ENCODE peak calls at places on chromosome 21, in five cellular contexts. U, A, H, S and K are unnamed samples.

GRCh38 chr21:42524341-42525227 is 10.9 kb downstream of the SLC37A1 start:
- DNase-seq in U (peak), A (no peak), H (peak), S (no peak), K (peak)

GRCh38 chr21:38306833-38307232 is 50.0 kb downstream of the KCNJ15 start:
- DNase-seq in U (peak), A (no peak), H (peak), S (no peak), K (no peak)

GRCh38 chr21:34835526-34835925 is 166.7 kb downstream of the CLIC6 start:
- DNase-seq in U (no peak), A (no peak), H (no peak), S (no peak), K (no peak)

GRCh38 chr21:18318156-18318555 is 73.5 kb downstream of the CHODL start:
- DNase-seq in U (no peak), A (no peak), H (no peak), S (no peak), K (no peak)

GRCh38 chr21:37463083-37463780 is 96.7 kb downstream of the DYRK1A start:
- DNase-seq in U (peak), A (no peak), H (peak), S (no peak), K (no peak)

GRCh38 chr21:45074818-45075605 is 632 bp downstream of the ADARB1 start:
- DNase-seq in U (peak), A (no peak), H (no peak), S (peak), K (no peak)

GRCh38 chr21:40014394-40014793 is 147.2 kb downstream of the PCP4 start:
- DNase-seq in U (no peak), A (no peak), H (no peak), S (no peak), K (no peak)

GRCh38 chr21:44755227-44755626 is 43.9 kb upstream of the TSPEAR start:
- DNase-seq in U (no peak), A (no peak), H (no peak), S (no peak), K (no peak)

GRCh38 chr21:14947613-14948160 is 117.1 kb downstream of the NRIP1 start:
- DNase-seq in U (no peak), A (no peak), H (no peak), S (no peak), K (no peak)

GRCh38 chr21:41863439-41863740 is 15.8 kb downstream of the PRDM15 start:
- DNase-seq in U (no peak), A (no peak), H (no peak), S (no peak), K (no peak)

GRCh38 chr21:42003051-42003461 is 7.1 kb downstream of the ZBTB21 start:
- DNase-seq in U (peak), A (no peak), H (no peak), S (no peak), K (no peak)

GRCh38 chr21:27694667-27695066 is 727.8 kb upstream of the ADAMTS5 start:
- DNase-seq in U (peak), A (no peak), H (no peak), S (no peak), K (no peak)

GRCh38 chr21:46431884-46432488 is 26.7 kb upstream of the DIP2A start:
- DNase-seq in U (no peak), A (no peak), H (no peak), S (peak), K (no peak)

GRCh38 chr21:28337319-28337718 is 655.4 kb downstream of the LTN1 start:
- DNase-seq in U (peak), A (no peak), H (peak), S (no peak), K (no peak)

GRCh38 chr21:45405271-45405818 is 380 bp downstream of the COL18A1 start:
- DNase-seq in U (peak), A (no peak), H (no peak), S (no peak), K (no peak)

GRCh38 chr21:46109251-46110221 is 11.6 kb downstream of the COL6A2 start:
- DNase-seq in U (no peak), A (no peak), H (no peak), S (no peak), K (no peak)

GRCh38 chr21:16633851-16634521 is 878.9 kb upstream of the CXADR start:
- DNase-seq in U (no peak), A (no peak), H (no peak), S (no peak), K (no peak)

GRCh38 chr21:46151261-46151988 is 4.0 kb downstream of the FTCD start:
- DNase-seq in U (no peak), A (no peak), H (no peak), S (no peak), K (no peak)

GRCh38 chr21:31111093-31111492 is 72.8 kb upstream of the KRTAP19-8 start:
- DNase-seq in U (no peak), A (no peak), H (peak), S (no peak), K (no peak)

GRCh38 chr21:32698286-32698685 is 29.5 kb downstream of the SYNJ1 start:
- DNase-seq in U (no peak), A (no peak), H (no peak), S (no peak), K (no peak)

GRCh38 chr21:45490049-45490731 is 52.0 kb downstream of the SLC19A1 start:
- DNase-seq in U (no peak), A (no peak), H (no peak), S (no peak), K (no peak)

GRCh38 chr21:25421327-25422028 is 185.8 kb downstream of the MRPL39 start:
- DNase-seq in U (peak), A (no peak), H (peak), S (no peak), K (no peak)

GRCh38 chr21:46457801-46458314 is 833 bp upstream of the DIP2A start:
- DNase-seq in U (peak), A (no peak), H (no peak), S (peak), K (no peak)

GRCh38 chr21:41891132-41891531 is 12.0 kb upstream of the PRDM15 start:
- DNase-seq in U (peak), A (no peak), H (no peak), S (no peak), K (no peak)

GRCh38 chr21:45262041-45262581 is 25.6 kb downstream of the POFUT2 start:
- DNase-seq in U (no peak), A (no peak), H (no peak), S (no peak), K (no peak)

GRCh38 chr21:40210251-40210650 is 343.0 kb downstream of the PCP4 start:
- DNase-seq in U (no peak), A (no peak), H (no peak), S (no peak), K (no peak)

GRCh38 chr21:34809822-34810221 is 141.0 kb downstream of the CLIC6 start:
- DNase-seq in U (no peak), A (no peak), H (no peak), S (no peak), K (no peak)

GRCh38 chr21:42453301-42454220 is 42.5 kb downstream of the RSPH1 start:
- DNase-seq in U (no peak), A (no peak), H (no peak), S (no peak), K (no peak)

GRCh38 chr21:37593015-37593414 is 226.4 kb downstream of the DYRK1A start:
- DNase-seq in U (no peak), A (no peak), H (peak), S (no peak), K (no peak)

GRCh38 chr21:45234127-45234526 is 53.6 kb downstream of the POFUT2 start:
- DNase-seq in U (no peak), A (no peak), H (no peak), S (no peak), K (no peak)

GRCh38 chr21:37855568-37856391 is 60.5 kb downstream of the KCNJ6 start:
- DNase-seq in U (peak), A (no peak), H (peak), S (no peak), K (no peak)

GRCh38 chr21:29349702-29350101 is 51.0 kb downstream of the BACH1 start:
- DNase-seq in U (no peak), A (no peak), H (no peak), S (no peak), K (no peak)

GRCh38 chr21:38822754-38823374 is 17.1 kb downstream of the ETS2 start:
- DNase-seq in U (no peak), A (no peak), H (no peak), S (no peak), K (no peak)

GRCh38 chr21:36749935-36750578 is 51.1 kb downstream of the SIM2 start:
- DNase-seq in U (peak), A (no peak), H (peak), S (no peak), K (no peak)

GRCh38 chr21:32844653-32845443 is 73.3 kb upstream of the PAXBP1 start:
- DNase-seq in U (peak), A (no peak), H (no peak), S (no peak), K (no peak)

GRCh38 chr21:37799193-37800121 is 116.8 kb downstream of the KCNJ6 start:
- DNase-seq in U (no peak), A (no peak), H (no peak), S (no peak), K (no peak)